ENCODE peak calls at places on chromosomes 6 and 20, in nine cellular contexts. E is body of pancreas, M is HCT116, T is choroid plexus epithelial cell, D is MM.1S, Z is cardiac muscle cell, N is lower lobe of right lung, J is upper lobe of right lung, F is fibroblast of lung. C is an unnamed sample.

GRCh38 chr6:106789436-106790145 is 160.2 kb downstream of the QRSL1 start:
- DNase-seq in E (no peak), M (no peak), T (no peak), D (no peak), Z (no peak), N (no peak), J (no peak), F (peak; percentile 23), C (no peak)

GRCh38 chr6:144186817-144187625 is 36.7 kb downstream of the STX11 start:
- DNase-seq in E (no peak), M (no peak), T (no peak), D (no peak), Z (no peak), N (no peak), J (no peak), F (no peak), C (no peak)

GRCh38 chr20:57393321-57394086 is 2.3 kb downstream of the RBM38 start:
- DNase-seq in E (no peak), M (no peak), T (no peak), D (peak; percentile 68), Z (no peak), N (peak; percentile 25), J (no peak), F (peak; percentile 22), C (no peak)

GRCh38 chr6:132198896-132199295 is 202.4 kb downstream of the MOXD1 start:
- DNase-seq in E (no peak), M (no peak), T (peak; percentile 76), D (no peak), Z (no peak), N (no peak), J (no peak), F (peak; percentile 89), C (no peak)

GRCh38 chr6:62523630-62524029 is 237.6 kb upstream of the KHDRBS2 start:
- DNase-seq in E (no peak), M (no peak), T (no peak), D (no peak), Z (no peak), N (no peak), J (no peak), F (no peak), C (no peak)

GRCh38 chr6:152050451-152051195 is 243.1 kb downstream of the ESR1 start:
- DNase-seq in E (no peak), M (no peak), T (no peak), D (no peak), Z (no peak), N (no peak), J (no peak), F (no peak), C (no peak)

GRCh38 chr6:2209226-2209809 is 36.1 kb downstream of the GMDS start:
- DNase-seq in E (peak; percentile 88), M (peak; percentile 45), T (peak; percentile 60), D (peak; percentile 76), Z (peak; percentile 39), N (no peak), J (no peak), F (peak; percentile 21), C (peak; percentile 38)

GRCh38 chr6:44133003-44133931 is 5.9 kb downstream of the TMEM63B start:
- DNase-seq in E (peak; percentile 43), M (peak; percentile 15), T (peak; percentile 65), D (no peak), Z (peak; percentile 63), N (peak; percentile 77), J (peak; percentile 81), F (peak; percentile 13), C (no peak)

GRCh38 chr20:41669708-41670263 is 51.6 kb upstream of the CHD6 start:
- DNase-seq in E (no peak), M (no peak), T (no peak), D (peak; percentile 69), Z (peak; percentile 25), N (no peak), J (no peak), F (no peak), C (no peak)

GRCh38 chr6:77292564-77293546 is 170.4 kb downstream of the HTR1B start:
- DNase-seq in E (no peak), M (peak; percentile 65), T (peak; percentile 90), D (no peak), Z (peak; percentile 91), N (no peak), J (no peak), F (peak; percentile 90), C (no peak)

GRCh38 chr6:134722996-134723871 is 226.7 kb downstream of the ALDH8A1 start:
- DNase-seq in E (no peak), M (no peak), T (peak; percentile 85), D (no peak), Z (no peak), N (no peak), J (no peak), F (no peak), C (no peak)

GRCh38 chr6:107982511-107982910 is 24.5 kb upstream of the SEC63 start:
- DNase-seq in E (no peak), M (no peak), T (no peak), D (no peak), Z (no peak), N (no peak), J (no peak), F (no peak), C (no peak)

GRCh38 chr20:16785221-16785620 is 37.1 kb downstream of the OTOR start:
- DNase-seq in E (no peak), M (no peak), T (peak; percentile 54), D (no peak), Z (no peak), N (no peak), J (no peak), F (peak; percentile 20), C (no peak)

DNA sequence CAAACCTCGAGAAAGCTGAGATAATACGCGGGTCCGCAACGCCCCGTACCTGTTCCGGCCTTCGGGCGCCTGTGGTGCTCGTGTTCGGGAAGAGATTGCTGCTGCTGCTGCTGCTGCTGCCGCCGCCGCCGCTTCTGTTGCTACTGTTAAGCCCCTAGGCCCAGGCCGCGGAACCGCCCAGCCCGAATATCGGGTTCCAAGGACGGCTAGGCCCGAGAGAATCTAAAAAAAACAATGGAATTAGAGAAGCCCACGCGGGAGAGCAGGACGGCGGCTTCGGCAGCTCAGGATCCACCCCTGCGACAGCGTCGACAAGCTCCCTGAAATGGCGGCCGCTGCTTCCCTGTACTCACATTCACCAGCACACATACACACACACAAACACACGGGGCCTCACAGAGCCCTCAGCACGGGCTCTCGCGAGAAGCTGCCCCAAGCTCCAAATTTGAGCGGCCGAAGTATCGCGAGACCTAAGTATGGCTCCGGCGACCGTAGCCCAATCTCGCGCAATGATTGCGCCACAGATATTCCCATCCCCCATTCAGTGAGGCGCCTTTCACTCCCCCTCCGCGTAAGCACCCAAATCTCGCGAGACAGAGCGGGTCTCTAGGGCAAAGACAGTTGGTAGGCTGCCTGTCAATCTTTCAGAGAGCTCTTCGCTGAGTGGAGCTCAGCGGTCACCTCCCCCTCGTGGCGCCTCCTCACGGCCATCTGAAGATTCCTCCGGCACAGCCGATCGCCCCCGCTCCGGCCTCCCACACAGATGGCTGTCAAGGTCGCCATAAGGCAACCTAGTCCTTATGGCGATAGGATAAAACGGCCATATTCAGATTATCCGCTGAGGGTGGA is at the start of gene RBM39:
- DNase-seq in E (peak; percentile 100), M (peak; percentile 100), T (peak; percentile 100), D (peak; percentile 100), Z (peak; percentile 100), N (peak; percentile 100), J (peak; percentile 99), F (peak; percentile 99), C (peak; percentile 90)
- TF ChIP-seq CTCF in E (peak; percentile 66), M (peak; percentile 38), T (peak; percentile 56), D (peak; percentile 15), Z (peak; percentile 40), N (peak; percentile 54), J (peak; percentile 47), F (peak; percentile 52), C (peak; percentile 29)

DNA sequence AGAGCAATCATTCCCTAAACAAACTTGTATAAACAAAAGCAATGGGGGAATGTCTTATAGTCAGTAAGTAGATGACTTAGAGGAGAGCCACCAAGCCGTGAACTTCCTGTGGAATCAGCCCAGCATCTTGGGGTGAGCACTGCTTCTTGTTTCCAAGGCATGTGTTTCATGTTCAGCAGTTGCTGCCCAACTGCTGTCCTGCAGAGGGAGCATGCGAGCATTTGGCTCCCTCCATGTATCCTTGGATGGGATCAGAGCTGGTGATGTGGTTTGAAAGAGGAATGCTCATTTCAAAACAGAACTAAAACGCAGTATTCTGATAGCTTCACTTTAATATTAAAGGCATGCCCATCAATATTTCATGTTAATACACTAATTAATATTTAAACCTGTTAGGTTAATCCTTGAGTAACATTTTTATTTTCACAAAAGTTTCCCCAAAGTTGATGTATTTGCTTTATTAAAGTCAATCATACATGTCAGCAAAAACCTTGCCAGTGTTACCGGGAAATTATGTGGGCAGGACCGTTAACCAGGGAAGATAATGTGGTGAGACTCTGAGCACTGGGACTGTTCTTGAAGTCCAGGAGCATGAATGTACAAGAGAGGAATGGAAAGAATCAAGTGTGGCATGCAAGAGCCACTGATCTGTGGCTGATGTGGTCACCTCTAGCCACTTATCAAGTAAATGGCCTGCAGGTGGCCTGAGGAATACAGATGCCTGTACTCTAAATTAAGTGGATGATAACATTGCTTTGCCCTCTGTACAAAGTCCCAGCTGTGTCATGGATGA is 172.2 kb upstream of the GGTLC1 start:
- DNase-seq in E (peak; percentile 73), M (no peak), T (peak; percentile 87), D (peak; percentile 20), Z (peak; percentile 79), N (no peak), J (no peak), F (peak; percentile 76), C (no peak)
- TF ChIP-seq CTCF in E (peak; percentile 73), M (peak; percentile 58), T (peak; percentile 100), D (peak; percentile 70), Z (peak; percentile 94), N (peak; percentile 69), J (peak; percentile 73), F (peak; percentile 87), C (peak; percentile 66)

GRCh38 chr20:56247954-56248782 is at the start of gene MC3R:
- DNase-seq in E (peak; percentile 73), M (peak; percentile 35), T (peak; percentile 45), D (peak; percentile 67), Z (peak; percentile 55), N (peak; percentile 52), J (peak; percentile 69), F (peak; percentile 19), C (peak; percentile 41)
- TF ChIP-seq CTCF in E (peak; percentile 61), M (peak; percentile 81), T (peak; percentile 62), D (peak; percentile 87), Z (peak; percentile 64), N (peak; percentile 66), J (peak; percentile 69), F (peak; percentile 60), C (peak; percentile 90)

GRCh38 chr20:20864346-20865096 is 152.1 kb upstream of the RALGAPA2 start:
- DNase-seq in E (no peak), M (no peak), T (peak; percentile 6), D (no peak), Z (peak; percentile 6), N (no peak), J (no peak), F (no peak), C (no peak)
- TF ChIP-seq CTCF in E (peak; percentile 21), M (no peak), T (peak; percentile 13), D (no peak), Z (no peak), N (no peak), J (peak; percentile 5), F (no peak), C (peak; percentile 14)

C was measured in GM13977.